ENCODE peak calls at places on chromosome 10, in seven cellular contexts. K, M, Y, Z, D, U and C are unnamed samples.

GRCh38 chr10:37638569-37638968 is 218.8 kb downstream of the ZNF248 start:
- DNase-seq in K (no peak), M (no peak), Y (no peak), Z (no peak), D (no peak), U (no peak), C (no peak)

GRCh38 chr10:5573968-5574641 is 49.3 kb downstream of the CALML3 start:
- DNase-seq in K (no peak), M (no peak), Y (no peak), Z (no peak), D (no peak), U (no peak), C (no peak)

GRCh38 chr10:29843143-29843542 is 208.4 kb upstream of the SVIL start:
- DNase-seq in K (no peak), M (no peak), Y (no peak), Z (no peak), D (no peak), U (no peak), C (no peak)

GRCh38 chr10:35890970-35891330 is 248.9 kb upstream of the FZD8 start:
- DNase-seq in K (no peak), M (no peak), Y (peak), Z (peak), D (no peak), U (no peak), C (no peak)

GRCh38 chr10:119253433-119254174 is 46.2 kb downstream of the GRK5 start:
- DNase-seq in K (no peak), M (peak), Y (peak), Z (peak), D (peak), U (peak), C (peak)

GRCh38 chr10:88254091-88254490 is 329.0 kb downstream of the RNLS start:
- DNase-seq in K (no peak), M (peak), Y (peak), Z (peak), D (peak), U (peak), C (peak)

GRCh38 chr10:100520811-100521210 is 1.1 kb upstream of the SEC31B start:
- DNase-seq in K (no peak), M (no peak), Y (no peak), Z (no peak), D (no peak), U (peak), C (peak)

GRCh38 chr10:36779238-36779846 is 346.1 kb upstream of the ANKRD30A start:
- DNase-seq in K (no peak), M (peak), Y (peak), Z (peak), D (peak), U (peak), C (peak)

GRCh38 chr10:80196270-80196949 is 8.9 kb downstream of the ANXA11 start:
- DNase-seq in K (peak), M (no peak), Y (no peak), Z (no peak), D (no peak), U (peak), C (peak)

GRCh38 chr10:34078798-34079470 is 736.2 kb downstream of the PARD3 start:
- DNase-seq in K (no peak), M (no peak), Y (no peak), Z (no peak), D (peak), U (peak), C (peak)

GRCh38 chr10:93462881-93463280 is 19.3 kb downstream of the MYOF start:
- DNase-seq in K (peak), M (no peak), Y (peak), Z (no peak), D (no peak), U (no peak), C (peak)

GRCh38 chr10:58477122-58477521 is 35.5 kb upstream of the BICC1 start:
- DNase-seq in K (no peak), M (no peak), Y (no peak), Z (peak), D (no peak), U (peak), C (peak)

GRCh38 chr10:133016493-133017202 is 71.1 kb upstream of the ADGRA1 start:
- DNase-seq in K (no peak), M (no peak), Y (no peak), Z (no peak), D (no peak), U (no peak), C (no peak)

GRCh38 chr10:88114368-88114767 is 250.9 kb downstream of the PTEN start:
- DNase-seq in K (peak), M (no peak), Y (peak), Z (no peak), D (no peak), U (peak), C (no peak)

GRCh38 chr10:89390875-89391576 is 1.4 kb upstream of the IFIT1 start:
- DNase-seq in K (no peak), M (no peak), Y (no peak), Z (no peak), D (no peak), U (no peak), C (no peak)

GRCh38 chr10:17669185-17669872 is 25.4 kb downstream of the STAM start:
- DNase-seq in K (peak), M (no peak), Y (no peak), Z (no peak), D (no peak), U (no peak), C (no peak)

GRCh38 chr10:30831401-30831800 is 200.3 kb downstream of the ZNF438 start:
- DNase-seq in K (no peak), M (no peak), Y (no peak), Z (no peak), D (no peak), U (no peak), C (no peak)

GRCh38 chr10:66394287-66395063 is 531.4 kb upstream of the LRRTM3 start:
- DNase-seq in K (no peak), M (no peak), Y (no peak), Z (no peak), D (no peak), U (peak), C (no peak)

GRCh38 chr10:97590082-97590747 is 694 bp downstream of the C10orf62 start:
- DNase-seq in K (no peak), M (no peak), Y (no peak), Z (no peak), D (no peak), U (no peak), C (no peak)

GRCh38 chr10:3668276-3668960 is 116.6 kb downstream of the KLF6 start:
- DNase-seq in K (peak), M (peak), Y (peak), Z (no peak), D (peak), U (peak), C (peak)

GRCh38 chr10:131869344-131869743 is 31.5 kb upstream of the PPP2R2D start:
- DNase-seq in K (no peak), M (no peak), Y (no peak), Z (no peak), D (no peak), U (no peak), C (no peak)

GRCh38 chr10:90313548-90314325 is 544.1 kb downstream of the HTR7 start:
- DNase-seq in K (no peak), M (no peak), Y (peak), Z (no peak), D (no peak), U (no peak), C (peak)

GRCh38 chr10:111243126-111243525 is 166.3 kb downstream of the ADRA2A start:
- DNase-seq in K (no peak), M (no peak), Y (no peak), Z (no peak), D (no peak), U (no peak), C (no peak)

GRCh38 chr10:85600026-85600743 is 766.4 kb downstream of the GRID1 start:
- DNase-seq in K (no peak), M (no peak), Y (no peak), Z (no peak), D (no peak), U (no peak), C (no peak)

GRCh38 chr10:98602224-98602623 is 155.5 kb upstream of the HPS1 start:
- DNase-seq in K (no peak), M (no peak), Y (no peak), Z (no peak), D (no peak), U (no peak), C (no peak)

GRCh38 chr10:18005781-18006456 is 54.2 kb downstream of the SLC39A12 start:
- DNase-seq in K (no peak), M (peak), Y (peak), Z (peak), D (no peak), U (peak), C (peak)

GRCh38 chr10:58438340-58438739 is 53.1 kb downstream of the TFAM start:
- DNase-seq in K (no peak), M (peak), Y (peak), Z (peak), D (peak), U (peak), C (peak)

GRCh38 chr10:31317652-31318381 is 1.2 kb upstream of the ZEB1 start:
- DNase-seq in K (no peak), M (no peak), Y (no peak), Z (no peak), D (no peak), U (no peak), C (no peak)

GRCh38 chr10:71225291-71226058 is 13.1 kb downstream of the UNC5B start:
- DNase-seq in K (no peak), M (no peak), Y (no peak), Z (no peak), D (no peak), U (no peak), C (no peak)

GRCh38 chr10:104641150-104642000 is at the start of gene SORCS3:
- DNase-seq in K (no peak), M (no peak), Y (no peak), Z (no peak), D (no peak), U (no peak), C (no peak)

GRCh38 chr10:104642001-104642270 is 846 bp downstream of the SORCS3 start:
- DNase-seq in K (no peak), M (no peak), Y (no peak), Z (no peak), D (no peak), U (no peak), C (no peak)

GRCh38 chr10:104640339-104641149 is 546 bp upstream of the SORCS3 start:
- DNase-seq in K (no peak), M (no peak), Y (no peak), Z (no peak), D (no peak), U (no peak), C (no peak)

GRCh38 chr10:104643023-104643663 is 2.1 kb downstream of the SORCS3 start:
- DNase-seq in K (no peak), M (no peak), Y (no peak), Z (no peak), D (no peak), U (no peak), C (no peak)

DNA sequence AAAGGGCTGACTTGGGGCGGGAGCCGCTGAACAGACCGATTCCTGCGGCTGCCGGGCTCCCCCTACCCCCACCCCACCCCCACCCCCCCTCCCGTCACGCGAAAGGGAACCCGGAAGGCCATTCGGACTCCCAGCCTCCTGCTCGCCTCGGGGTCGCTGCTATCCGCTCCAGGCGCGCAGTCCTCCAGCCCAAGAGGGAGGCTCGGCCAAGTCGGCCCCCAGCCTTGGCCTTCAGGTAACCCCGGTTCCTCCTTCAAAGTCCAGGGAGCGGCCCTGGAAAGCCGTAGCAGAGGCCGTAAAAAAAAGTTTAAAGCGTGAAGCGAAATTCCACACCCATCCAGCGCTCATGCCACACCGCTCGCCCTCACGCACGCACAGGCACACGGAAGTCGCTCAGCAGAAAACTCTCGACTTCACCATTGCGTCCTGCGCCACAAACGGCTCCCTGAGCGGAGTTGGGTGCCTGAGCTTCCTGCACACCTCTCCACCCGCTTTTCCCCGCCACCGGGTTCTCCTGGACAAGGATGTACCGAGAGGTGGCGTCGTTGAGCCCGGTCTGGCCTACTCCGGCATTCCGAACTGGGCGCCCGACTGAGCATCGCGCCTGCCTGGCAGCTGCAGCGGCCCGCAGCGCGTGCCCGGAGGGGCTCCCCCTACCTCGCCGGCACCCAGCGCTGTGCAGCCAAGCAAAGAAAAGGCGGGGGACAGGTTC is 1.4 kb downstream of the SORCS3 start:
- DNase-seq in K (no peak), M (no peak), Y (no peak), Z (no peak), D (no peak), U (no peak), C (peak)
- H3K4me3 ChIP-seq in K (no peak), M (no peak), Y (no peak), Z (no peak), D (peak), U (no peak), C (peak)

GRCh38 chr10:103555712-103556111 is 62.2 kb downstream of the NEURL1 start:
- DNase-seq in K (no peak), M (no peak), Y (no peak), Z (no peak), D (no peak), U (no peak), C (no peak)
- H3K4me3 ChIP-seq in K (no peak), M (no peak), Y (no peak), Z (no peak), D (peak), U (no peak), C (peak)

GRCh38 chr10:124166431-124167125 is 73.2 kb upstream of the CHST15 start:
- DNase-seq in K (no peak), M (no peak), Y (no peak), Z (no peak), D (no peak), U (no peak), C (no peak)
- H3K4me3 ChIP-seq in K (no peak), M (no peak), Y (no peak), Z (no peak), D (no peak), U (no peak), C (no peak)

DNA sequence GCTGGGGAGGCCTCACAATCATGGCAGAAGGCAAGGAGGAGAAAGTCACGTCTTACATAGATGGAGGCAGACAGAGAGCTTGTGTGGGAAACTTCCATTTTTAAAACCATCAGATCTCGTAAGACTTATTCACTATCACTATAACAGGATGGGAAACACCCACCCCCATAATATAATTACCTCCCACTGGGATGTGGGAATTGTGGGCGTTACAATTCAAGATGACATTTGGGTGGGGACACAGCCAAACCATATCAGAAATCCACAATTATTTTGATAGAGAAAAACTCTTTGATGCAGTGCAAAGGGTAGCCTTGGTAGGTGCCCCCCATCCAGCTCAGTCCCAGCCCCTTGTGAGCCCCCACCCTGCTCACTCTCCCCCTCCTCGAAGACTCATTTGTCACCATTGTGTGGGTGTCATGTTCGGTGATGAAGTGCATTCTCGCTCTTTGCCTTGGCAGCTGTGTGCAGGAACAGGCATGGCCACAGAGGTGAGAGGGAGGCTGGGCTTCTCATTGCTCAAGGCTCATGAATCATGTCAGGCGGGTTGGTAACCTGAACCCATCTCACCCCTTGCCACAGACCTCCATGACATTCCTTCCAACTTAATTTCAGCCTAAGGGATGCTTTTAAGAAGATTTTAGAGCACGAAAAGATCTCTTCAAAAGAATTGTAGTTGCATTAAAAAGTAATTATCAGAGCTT is 75.9 kb downstream of the BUB3 start:
- DNase-seq in K (no peak), M (no peak), Y (no peak), Z (no peak), D (no peak), U (no peak), C (no peak)
- H3K4me3 ChIP-seq in K (no peak), M (no peak), Y (no peak), Z (no peak), D (no peak), U (no peak), C (no peak)